ENCODE peak calls at places on chromosomes 5 and 9, in eight cellular contexts. G is ascending aorta, Q is fibroblast of lung, F is upper lobe of right lung, V is sigmoid colon, B is HCT116, Z is HAP-1, U is GM23338. J is an unnamed sample.

GRCh38 chr9:109506097-109506712 is 8.1 kb upstream of the PTPN3 start:
- DNase-seq in V (no peak), Q (no peak), B (no peak), U (no peak), Z (no peak), G (no peak), F (no peak), J (no peak)

GRCh38 chr5:147965712-147966111 is 59.4 kb upstream of the C5orf46 start:
- DNase-seq in V (no peak), Q (no peak), U (no peak), Z (no peak), F (no peak), B (no peak), G (no peak), J (peak; percentile 3)

GRCh38 chr9:113310538-113310937 is 7.4 kb upstream of the RNF183 start:
- DNase-seq in G (no peak), Q (no peak), V (no peak), Z (no peak), F (no peak), B (no peak), U (no peak), J (peak; percentile 12)

GRCh38 chr9:95462419-95463121 is 54.2 kb downstream of the PTCH1 start:
- DNase-seq in V (peak; percentile 85), Z (no peak), Q (peak; percentile 94), F (no peak), B (no peak), U (peak; percentile 58), G (peak; percentile 70), J (peak; percentile 84)

GRCh38 chr5:175582697-175583096 is 75.2 kb upstream of the HRH2 start:
- DNase-seq in Z (peak; percentile 75), F (no peak), V (no peak), U (no peak), Q (no peak), G (no peak), B (no peak), J (no peak)

GRCh38 chr9:35789541-35789940 is 1.9 kb upstream of the NPR2 start:
- DNase-seq in V (no peak), G (no peak), Q (no peak), B (no peak), Z (peak; percentile 93), F (no peak), U (no peak), J (no peak)

GRCh38 chr9:126722922-126723806 is 81.7 kb upstream of the ZBTB43 start:
- DNase-seq in B (no peak), V (peak; percentile 80), F (no peak), Q (no peak), G (no peak), Z (peak; percentile 23), U (peak; percentile 70), J (peak; percentile 50)

GRCh38 chr9:133403766-133404439 is 13.9 kb downstream of the REXO4 start:
- DNase-seq in Z (no peak), F (peak; percentile 82), G (no peak), V (no peak), Q (no peak), U (peak; percentile 82), B (peak; percentile 65), J (no peak)

GRCh38 chr9:117074782-117075510 is 339.9 kb downstream of the ASTN2 start:
- DNase-seq in V (no peak), B (no peak), Q (no peak), F (no peak), U (no peak), G (no peak), Z (no peak), J (peak; percentile 25)

GRCh38 chr5:132257131-132258101 is at the start of gene PDLIM4:
- DNase-seq in G (peak; percentile 71), Z (no peak), F (peak; percentile 66), U (peak; percentile 92), Q (peak; percentile 40), V (peak; percentile 81), B (no peak), J (peak; percentile 78)

GRCh38 chr5:124894541-124894940 is 148.1 kb upstream of the ZNF608 start:
- DNase-seq in Z (no peak), V (no peak), U (no peak), Q (no peak), G (no peak), B (no peak), F (no peak), J (no peak)

GRCh38 chr9:95171001-95171400 is 146.5 kb downstream of the FANCC start:
- DNase-seq in U (peak; percentile 13), F (no peak), V (no peak), Z (no peak), G (no peak), Q (peak; percentile 55), B (no peak), J (no peak)

GRCh38 chr5:16037121-16037520 is 142.5 kb downstream of the MARCHF11 start:
- DNase-seq in V (no peak), Z (no peak), G (no peak), F (no peak), B (no peak), Q (no peak), U (no peak), J (no peak)

GRCh38 chr5:110951373-110951791 is 120.1 kb upstream of the TSLP start:
- DNase-seq in G (no peak), Z (no peak), Q (no peak), V (no peak), B (no peak), F (no peak), U (no peak), J (no peak)

GRCh38 chr9:110125207-110125751 is 82.7 kb downstream of the C9orf152 start:
- DNase-seq in V (peak; percentile 97), F (peak; percentile 84), U (peak; percentile 88), B (no peak), Z (no peak), G (peak; percentile 97), Q (peak; percentile 99), J (peak; percentile 99)

GRCh38 chr5:123512631-123513461 is 869 bp downstream of the CSNK1G3 start:
- DNase-seq in G (peak; percentile 71), F (peak; percentile 70), Q (peak; percentile 31), U (peak; percentile 43), B (no peak), Z (peak; percentile 25), V (peak; percentile 71), J (peak; percentile 41)

DNA sequence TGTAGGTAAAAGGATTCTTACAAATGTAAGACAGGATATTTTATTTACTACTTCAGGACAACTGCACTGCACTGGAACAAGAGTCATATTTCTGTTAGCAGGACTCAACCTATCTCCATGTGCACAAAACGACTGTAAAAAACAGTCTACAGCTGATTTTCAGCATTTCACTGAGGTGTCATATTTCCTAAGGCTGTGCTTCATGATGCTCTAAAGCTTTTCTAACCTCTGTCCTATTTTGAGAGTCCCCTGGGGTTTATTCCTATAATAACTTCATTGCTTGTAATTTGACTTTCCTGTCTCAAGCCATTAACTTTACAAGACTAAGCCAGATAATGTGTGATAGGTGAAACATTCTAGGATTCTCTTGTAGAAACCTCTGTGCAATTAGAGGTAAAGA is 472.3 kb downstream of the HINT1 start:
- DNase-seq in G (no peak), U (no peak), Q (peak; percentile 19), Z (no peak), B (no peak), V (no peak), F (no peak), J (peak; percentile 4)
- H3K36me3 ChIP-seq in G (no peaks in the 10 kb centered on the region), U (no peaks in the 10 kb centered on the region), Q (no peaks in the 10 kb centered on the region), Z (no peaks in the 10 kb centered on the region), B (no peaks in the 10 kb centered on the region), V (no peaks in the 10 kb centered on the region), F (no peaks in the 10 kb centered on the region), J (no peaks in the 10 kb centered on the region)

DNA sequence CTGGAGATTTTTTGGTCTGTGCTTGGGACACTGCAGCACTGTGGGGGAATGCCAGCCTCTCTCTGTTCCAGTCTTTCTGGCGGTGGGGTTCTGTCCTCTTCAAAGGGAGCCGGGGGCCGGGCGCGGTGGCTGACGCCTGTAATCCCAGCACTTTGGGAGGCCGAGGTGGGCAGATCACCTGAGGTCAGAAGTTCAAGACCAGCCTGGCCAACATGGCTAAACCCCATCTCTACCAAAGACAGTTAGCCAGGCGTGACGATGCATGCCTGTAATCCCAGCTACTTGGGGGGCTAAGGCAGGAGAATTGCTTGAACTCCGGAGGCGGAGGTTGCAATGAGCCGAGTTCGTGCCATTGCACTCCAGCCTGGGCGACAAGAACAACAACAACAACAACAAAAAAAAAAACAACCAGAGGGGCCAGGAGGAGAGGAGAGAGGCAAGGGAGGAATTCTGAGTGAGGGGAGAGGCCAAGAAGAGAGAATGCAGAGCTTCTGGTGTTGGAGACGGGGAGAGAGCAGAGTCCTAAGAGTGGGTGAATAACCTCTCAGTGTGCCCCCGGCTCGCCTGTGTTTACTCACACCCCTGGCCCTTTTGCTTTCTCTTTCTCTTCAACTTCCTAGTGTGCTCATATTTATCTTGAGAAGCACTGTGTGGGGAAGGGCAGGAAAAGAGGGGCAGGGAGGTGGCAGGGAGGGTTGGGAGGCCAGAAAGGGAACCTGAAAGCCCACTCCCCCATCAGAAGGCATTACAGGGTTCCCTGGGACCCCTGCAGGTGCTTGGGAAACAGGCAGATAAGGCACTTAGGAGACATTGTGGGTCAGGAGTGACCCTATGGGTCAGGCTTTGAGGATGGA is 3.2 kb upstream of the SET start:
- DNase-seq in U (no peak), B (no peak), G (no peak), F (no peak), V (no peak), Q (peak; percentile 26), Z (no peak), J (no peak)
- H3K4me1 ChIP-seq in U (peaks cover 41% of the 10 kb centered on the region), B (peaks cover 28% of the 10 kb centered on the region), G (peaks cover 9% of the 10 kb centered on the region), F (peaks cover 43% of the 10 kb centered on the region), V (no peaks in the 10 kb centered on the region), Q (peaks cover 12% of the 10 kb centered on the region), Z (peaks cover 32% of the 10 kb centered on the region), J (peaks cover 21% of the 10 kb centered on the region)

GRCh38 chr9:104833701-104834100 is 69.8 kb downstream of the NIPSNAP3B start:
- DNase-seq in V (no peak), Q (no peak), B (no peak), G (no peak), U (no peak), F (no peak), Z (no peak), J (no peak)
- H3K36me3 ChIP-seq in V (peaks cover 96% of the 10 kb centered on the region), Q (peaks cover 19% of the 10 kb centered on the region), B (no peaks in the 10 kb centered on the region), G (peaks cover 44% of the 10 kb centered on the region), U (no peaks in the 10 kb centered on the region), F (peaks cover 94% of the 10 kb centered on the region), Z (no peaks in the 10 kb centered on the region), J (peaks cover 22% of the 10 kb centered on the region)

GRCh38 chr9:130849356-130849755 is 14.3 kb downstream of the ABL1 start:
- DNase-seq in V (no peak), U (no peak), B (no peak), Z (no peak), G (no peak), Q (no peak), F (no peak), J (no peak)
- H3K4me1 ChIP-seq in V (no peaks in the 10 kb centered on the region), U (peaks cover 58% of the 10 kb centered on the region), B (peaks cover 40% of the 10 kb centered on the region), Z (no peaks in the 10 kb centered on the region), G (peaks cover 5% of the 10 kb centered on the region), Q (peaks cover 25% of the 10 kb centered on the region), F (peaks cover 42% of the 10 kb centered on the region), J (peaks cover 22% of the 10 kb centered on the region)

J was measured in cardiac muscle cell.